ENCODE peak calls at places on chromosomes 3 and 15, in six cellular contexts. E is KBM-7; N is stimulated activated CD4-positive, alpha-beta T cell treated with anti-CD3 and anti-CD28 coated beads, TNF-alpha, amount 100 ng/mL, for 1 hour; L is fibroblast of lung; T is CD8-positive, alpha-beta memory T cell; V is HCT116. Q is an unnamed sample.

GRCh38 chr3:125143982-125144652 is 68.4 kb downstream of the SLC12A8 start:
- DNase-seq in E (no peak), T (no peak), N (no peak), V (no peak), L (peak), Q (no peak)

GRCh38 chr3:61186030-61186429 is 65.2 kb downstream of the FHIT start:
- DNase-seq in L (no peak), V (no peak), T (no peak), E (no peak), N (no peak), Q (no peak)

GRCh38 chr15:56774356-56774755 is 41.0 kb upstream of the ZNF280D start:
- DNase-seq in T (no peak), N (no peak), L (no peak), V (no peak), E (peak), Q (no peak)

GRCh38 chr15:101187820-101188516 is 63.9 kb downstream of the CHSY1 start:
- DNase-seq in N (no peak), E (no peak), V (no peak), L (peak), T (no peak), Q (no peak)

GRCh38 chr3:71391361-71391760 is 192.2 kb downstream of the FOXP1 start:
- DNase-seq in E (peak), V (no peak), L (no peak), T (no peak), N (no peak), Q (no peak)

GRCh38 chr3:185815391-185816282 is 9.2 kb downstream of the IGF2BP2 start:
- DNase-seq in N (no peak), L (peak), V (no peak), E (peak), T (no peak), Q (no peak)

GRCh38 chr3:125087768-125088391 is 32.1 kb upstream of the HEG1 start:
- DNase-seq in E (no peak), T (no peak), L (no peak), V (no peak), N (no peak), Q (no peak)

GRCh38 chr3:111151438-111151837 is 79.8 kb downstream of the NECTIN3 start:
- DNase-seq in L (peak), T (no peak), E (no peak), N (no peak), V (peak), Q (no peak)

GRCh38 chr15:29270169-29270955 is 740 bp upstream of the NSMCE3 start:
- DNase-seq in E (no peak), L (peak), N (no peak), V (no peak), T (no peak), Q (peak)

GRCh38 chr15:66947471-66947870 is 117.9 kb upstream of the SMAD3 start:
- DNase-seq in L (no peak), T (no peak), N (no peak), V (no peak), E (no peak), Q (no peak)

GRCh38 chr3:120682095-120682681 is at the start of gene HGD:
- DNase-seq in L (no peak), T (no peak), E (no peak), V (no peak), N (no peak), Q (no peak)

Q was measured in central memory CD8-positive, alpha-beta T cell.